ENCODE peak calls at places on chromosomes 6 and 20, in four cellular contexts. One of them, this sample, is unnamed.

GRCh38 chr20:49132995-49133451 is 55.1 kb downstream of the STAU1 start:
- DNase-seq in mesothelial cell of epicardium: no peak
- DNase-seq in colonic mucosa: peak
- DNase-seq in ureter: no peak
- DNase-seq in this sample: no peak

GRCh38 chr6:111230351-111231077 is 143.2 kb downstream of the SLC16A10 start:
- DNase-seq in colonic mucosa: no peak
- DNase-seq in mesothelial cell of epicardium: no peak
- DNase-seq in ureter: no peak
- DNase-seq in this sample: no peak

GRCh38 chr6:71602385-71602949 is 283.9 kb upstream of the RIMS1 start:
- DNase-seq in colonic mucosa: no peak
- DNase-seq in ureter: no peak
- DNase-seq in mesothelial cell of epicardium: no peak
- DNase-seq in this sample: no peak

GRCh38 chr6:125858427-125859320 is 67.9 kb downstream of the NCOA7 start:
- DNase-seq in colonic mucosa: peak
- DNase-seq in ureter: no peak
- DNase-seq in mesothelial cell of epicardium: peak
- DNase-seq in this sample: no peak

GRCh38 chr6:14417377-14417776 is 299.8 kb downstream of the CD83 start:
- DNase-seq in colonic mucosa: no peak
- DNase-seq in ureter: no peak
- DNase-seq in mesothelial cell of epicardium: no peak
- DNase-seq in this sample: no peak

GRCh38 chr6:33091957-33092356 is 16.2 kb downstream of the HLA-DPB1 start:
- DNase-seq in mesothelial cell of epicardium: no peak
- DNase-seq in colonic mucosa: peak
- DNase-seq in ureter: no peak
- DNase-seq in this sample: peak

GRCh38 chr20:45087115-45087785 is 13.7 kb downstream of the KCNS1 start:
- DNase-seq in mesothelial cell of epicardium: no peak
- DNase-seq in ureter: no peak
- DNase-seq in colonic mucosa: no peak
- DNase-seq in this sample: no peak

GRCh38 chr6:16677458-16677857 is 83.8 kb downstream of the ATXN1 start:
- DNase-seq in colonic mucosa: no peak
- DNase-seq in mesothelial cell of epicardium: no peak
- DNase-seq in ureter: no peak
- DNase-seq in this sample: no peak

GRCh38 chr20:14344746-14345145 is 7.3 kb upstream of the FLRT3 start:
- DNase-seq in colonic mucosa: no peak
- DNase-seq in ureter: no peak
- DNase-seq in mesothelial cell of epicardium: no peak
- DNase-seq in this sample: no peak

GRCh38 chr6:30814137-30815084 is 69.9 kb upstream of the DDR1 start:
- DNase-seq in ureter: peak
- DNase-seq in mesothelial cell of epicardium: no peak
- DNase-seq in colonic mucosa: no peak
- DNase-seq in this sample: no peak

GRCh38 chr6:87116922-87117321 is 22.0 kb upstream of the CGA start:
- DNase-seq in mesothelial cell of epicardium: no peak
- DNase-seq in ureter: no peak
- DNase-seq in colonic mucosa: no peak
- DNase-seq in this sample: no peak

GRCh38 chr6:44833248-44833647 is 445.7 kb downstream of the CDC5L start:
- DNase-seq in colonic mucosa: no peak
- DNase-seq in ureter: no peak
- DNase-seq in mesothelial cell of epicardium: no peak
- DNase-seq in this sample: no peak

GRCh38 chr6:107832146-107833056 is 8.3 kb upstream of the SCML4 start:
- DNase-seq in ureter: peak
- DNase-seq in colonic mucosa: no peak
- DNase-seq in mesothelial cell of epicardium: no peak
- DNase-seq in this sample: no peak

GRCh38 chr6:136466789-136467585 is 83.2 kb downstream of the MAP7 start:
- DNase-seq in colonic mucosa: no peak
- DNase-seq in mesothelial cell of epicardium: no peak
- DNase-seq in ureter: no peak
- DNase-seq in this sample: no peak

GRCh38 chr6:108463789-108464188 is 96.9 kb upstream of the FOXO3 start:
- DNase-seq in ureter: no peak
- DNase-seq in mesothelial cell of epicardium: no peak
- DNase-seq in colonic mucosa: no peak
- DNase-seq in this sample: no peak

GRCh38 chr6:3650341-3650958 is 101.1 kb downstream of the PXDC1 start:
- DNase-seq in mesothelial cell of epicardium: no peak
- DNase-seq in colonic mucosa: no peak
- DNase-seq in ureter: no peak
- DNase-seq in this sample: peak

GRCh38 chr6:150418825-150419594 is 50.2 kb downstream of the IYD start:
- DNase-seq in colonic mucosa: peak
- DNase-seq in ureter: peak
- DNase-seq in mesothelial cell of epicardium: peak
- DNase-seq in this sample: peak

GRCh38 chr6:15491255-15491985 is 171.4 kb downstream of the DTNBP1 start:
- DNase-seq in colonic mucosa: peak
- DNase-seq in ureter: peak
- DNase-seq in mesothelial cell of epicardium: no peak
- DNase-seq in this sample: peak

GRCh38 chr6:6700421-6700820 is 111.9 kb downstream of the LY86 start:
- DNase-seq in colonic mucosa: no peak
- DNase-seq in mesothelial cell of epicardium: no peak
- DNase-seq in ureter: no peak
- DNase-seq in this sample: no peak

GRCh38 chr6:93389192-93389591 is 30.2 kb downstream of the EPHA7 start:
- DNase-seq in colonic mucosa: no peak
- DNase-seq in mesothelial cell of epicardium: no peak
- DNase-seq in ureter: no peak
- DNase-seq in this sample: no peak

GRCh38 chr6:17039266-17039665 is 62.6 kb upstream of the STMND1 start:
- DNase-seq in colonic mucosa: no peak
- DNase-seq in ureter: no peak
- DNase-seq in mesothelial cell of epicardium: no peak
- DNase-seq in this sample: peak

GRCh38 chr6:35474129-35474977 is 6.2 kb downstream of the RPL10A start:
- DNase-seq in ureter: no peak
- DNase-seq in mesothelial cell of epicardium: no peak
- DNase-seq in colonic mucosa: no peak
- DNase-seq in this sample: no peak

GRCh38 chr6:135096403-135097130 is 41.9 kb upstream of the HBS1L start:
- DNase-seq in colonic mucosa: no peak
- DNase-seq in ureter: no peak
- DNase-seq in mesothelial cell of epicardium: no peak
- DNase-seq in this sample: no peak

GRCh38 chr6:160378886-160379285 is 30.7 kb downstream of the SLC22A3 start:
- DNase-seq in colonic mucosa: no peak
- DNase-seq in mesothelial cell of epicardium: no peak
- DNase-seq in ureter: no peak
- DNase-seq in this sample: no peak

GRCh38 chr6:47478233-47479155 is 905 bp downstream of the CD2AP start:
- DNase-seq in ureter: peak
- DNase-seq in mesothelial cell of epicardium: no peak
- DNase-seq in colonic mucosa: no peak
- DNase-seq in this sample: no peak

GRCh38 chr6:80961166-80961565 is 791.3 kb downstream of the TENT5A start:
- DNase-seq in ureter: no peak
- DNase-seq in mesothelial cell of epicardium: no peak
- DNase-seq in colonic mucosa: no peak
- DNase-seq in this sample: no peak

This sample was measured in esophagus muscularis mucosa.